ENCODE peak calls at places on chromosomes 13 and 19, in seven cellular contexts. A is H9, P is mucosa of descending colon, N is foreskin fibroblast, B is ACHN, M is tibial artery, Z is HS-5. U is an unnamed sample.

GRCh38 chr19:5434970-5435641 is 20.1 kb upstream of the ZNRF4 start:
- DNase-seq in A (no peak), B (peak), N (peak), Z (peak), M (no peak), P (no peak), U (no peak)

GRCh38 chr13:27339299-27339698 is 68.7 kb downstream of the RASL11A start:
- DNase-seq in B (peak), M (no peak), Z (no peak), N (peak), P (no peak), A (peak), U (peak)

GRCh38 chr13:75440100-75440499 is 41.9 kb downstream of the TBC1D4 start:
- DNase-seq in N (no peak), P (no peak), A (no peak), Z (no peak), M (no peak), B (no peak), U (no peak)

GRCh38 chr13:107192289-107192688 is 624.4 kb upstream of the ARGLU1 start:
- DNase-seq in N (no peak), A (no peak), P (no peak), B (no peak), M (no peak), Z (no peak), U (peak)

GRCh38 chr13:79782541-79783216 is 301.7 kb downstream of the NDFIP2 start:
- DNase-seq in A (peak), Z (no peak), M (no peak), P (peak), B (no peak), N (peak), U (peak)

GRCh38 chr19:33450689-33451088 is 70.9 kb downstream of the PEPD start:
- DNase-seq in A (no peak), P (no peak), B (no peak), N (no peak), M (no peak), Z (no peak), U (no peak)

GRCh38 chr13:75263741-75264407 is 218.1 kb downstream of the TBC1D4 start:
- DNase-seq in B (no peak), N (peak), P (no peak), Z (no peak), M (no peak), A (no peak), U (no peak)

GRCh38 chr19:37519890-37520289 is 13.2 kb downstream of the ZNF793 start:
- DNase-seq in M (no peak), N (no peak), B (no peak), P (no peak), Z (no peak), A (no peak), U (no peak)

GRCh38 chr13:40692946-40693345 is 26.5 kb upstream of the FOXO1 start:
- DNase-seq in M (no peak), B (no peak), N (no peak), Z (peak), A (no peak), P (no peak), U (no peak)

GRCh38 chr13:63636231-63636993 is 2220.8 kb upstream of the PCDH20 start:
- DNase-seq in B (peak), A (no peak), N (no peak), M (no peak), P (no peak), Z (no peak), U (peak)

GRCh38 chr13:36778083-36778671 is 40.8 kb upstream of the RFXAP start:
- DNase-seq in M (no peak), A (peak), Z (no peak), N (peak), P (no peak), B (no peak), U (peak)